ENCODE peak calls at places on chromosomes 3 and 15, in ten cellular contexts. One of them, this sample, is unnamed.

GRCh38 chr3:23254875-23255274 is 51.7 kb downstream of the UBE2E2 start:
- DNase-seq in WTC11: no peak
- DNase-seq in GM20000: no peak
- DNase-seq in astrocyte: no peak
- DNase-seq in hepatocyte: no peak
- DNase-seq in upper lobe of right lung: no peak
- DNase-seq in esophagus muscularis mucosa: no peak
- DNase-seq in heart right ventricle: no peak
- DNase-seq in fibroblast of mammary gland: no peak
- DNase-seq in Peyer's patch: no peak
- DNase-seq in this sample: no peak

GRCh38 chr3:161413127-161413854 is 42.0 kb upstream of the SPTSSB start:
- DNase-seq in WTC11: no peak
- DNase-seq in GM20000: no peak
- DNase-seq in astrocyte: peak; percentile 80
- DNase-seq in hepatocyte: no peak
- DNase-seq in upper lobe of right lung: no peak
- DNase-seq in esophagus muscularis mucosa: no peak
- DNase-seq in heart right ventricle: peak; percentile 54
- DNase-seq in fibroblast of mammary gland: peak; percentile 57
- DNase-seq in Peyer's patch: no peak
- DNase-seq in this sample: no peak

GRCh38 chr3:98573231-98573728 is 20.1 kb downstream of the CPOX start:
- DNase-seq in WTC11: no peak
- DNase-seq in GM20000: no peak
- DNase-seq in astrocyte: no peak
- DNase-seq in hepatocyte: peak; percentile 29
- DNase-seq in upper lobe of right lung: no peak
- DNase-seq in esophagus muscularis mucosa: no peak
- DNase-seq in heart right ventricle: no peak
- DNase-seq in fibroblast of mammary gland: peak; percentile 49
- DNase-seq in Peyer's patch: no peak
- DNase-seq in this sample: no peak

GRCh38 chr3:43867673-43868072 is 176.9 kb downstream of the ABHD5 start:
- DNase-seq in WTC11: no peak
- DNase-seq in GM20000: no peak
- DNase-seq in astrocyte: peak; percentile 36
- DNase-seq in hepatocyte: no peak
- DNase-seq in upper lobe of right lung: no peak
- DNase-seq in esophagus muscularis mucosa: peak; percentile 47
- DNase-seq in heart right ventricle: no peak
- DNase-seq in fibroblast of mammary gland: peak; percentile 88
- DNase-seq in Peyer's patch: no peak
- DNase-seq in this sample: no peak

GRCh38 chr15:84697353-84697990 is 18.5 kb downstream of the SEC11A start:
- DNase-seq in WTC11: no peak
- DNase-seq in GM20000: no peak
- DNase-seq in astrocyte: no peak
- DNase-seq in hepatocyte: no peak
- DNase-seq in upper lobe of right lung: no peak
- DNase-seq in esophagus muscularis mucosa: no peak
- DNase-seq in heart right ventricle: no peak
- DNase-seq in fibroblast of mammary gland: no peak
- DNase-seq in Peyer's patch: no peak
- DNase-seq in this sample: no peak

GRCh38 chr3:181134873-181135272 is 145.3 kb upstream of the DNAJC19 start:
- DNase-seq in WTC11: no peak
- DNase-seq in GM20000: no peak
- DNase-seq in astrocyte: no peak
- DNase-seq in hepatocyte: no peak
- DNase-seq in upper lobe of right lung: no peak
- DNase-seq in esophagus muscularis mucosa: no peak
- DNase-seq in heart right ventricle: no peak
- DNase-seq in fibroblast of mammary gland: no peak
- DNase-seq in Peyer's patch: no peak
- DNase-seq in this sample: no peak

GRCh38 chr15:91456251-91456718 is 356.2 kb downstream of the SV2B start:
- DNase-seq in WTC11: no peak
- DNase-seq in GM20000: no peak
- DNase-seq in astrocyte: peak; percentile 98
- DNase-seq in hepatocyte: no peak
- DNase-seq in upper lobe of right lung: no peak
- DNase-seq in esophagus muscularis mucosa: no peak
- DNase-seq in heart right ventricle: no peak
- DNase-seq in fibroblast of mammary gland: peak; percentile 63
- DNase-seq in Peyer's patch: no peak
- DNase-seq in this sample: no peak

GRCh38 chr15:77623008-77623877 is 9.5 kb downstream of the LINGO1 start:
- DNase-seq in WTC11: peak; percentile 39
- DNase-seq in GM20000: no peak
- DNase-seq in astrocyte: no peak
- DNase-seq in hepatocyte: peak; percentile 49
- DNase-seq in upper lobe of right lung: no peak
- DNase-seq in esophagus muscularis mucosa: no peak
- DNase-seq in heart right ventricle: no peak
- DNase-seq in fibroblast of mammary gland: no peak
- DNase-seq in Peyer's patch: no peak
- DNase-seq in this sample: no peak

GRCh38 chr3:52002768-52003167 is 7.1 kb upstream of the RPL29 start:
- DNase-seq in WTC11: no peak
- DNase-seq in GM20000: no peak
- DNase-seq in astrocyte: no peak
- DNase-seq in hepatocyte: no peak
- DNase-seq in upper lobe of right lung: no peak
- DNase-seq in esophagus muscularis mucosa: no peak
- DNase-seq in heart right ventricle: peak; percentile 2
- DNase-seq in fibroblast of mammary gland: no peak
- DNase-seq in Peyer's patch: no peak
- DNase-seq in this sample: no peak

GRCh38 chr15:31502541-31503229 is 176.1 kb downstream of the KLF13 start:
- DNase-seq in WTC11: no peak
- DNase-seq in GM20000: no peak
- DNase-seq in astrocyte: no peak
- DNase-seq in hepatocyte: no peak
- DNase-seq in upper lobe of right lung: no peak
- DNase-seq in esophagus muscularis mucosa: peak; percentile 86
- DNase-seq in heart right ventricle: no peak
- DNase-seq in fibroblast of mammary gland: no peak
- DNase-seq in Peyer's patch: no peak
- DNase-seq in this sample: no peak

GRCh38 chr15:67109141-67110034 is 44.0 kb downstream of the SMAD3 start:
- DNase-seq in WTC11: no peak
- DNase-seq in GM20000: peak; percentile 48
- DNase-seq in astrocyte: peak; percentile 100
- DNase-seq in hepatocyte: peak; percentile 64
- DNase-seq in upper lobe of right lung: peak; percentile 76
- DNase-seq in esophagus muscularis mucosa: no peak
- DNase-seq in heart right ventricle: peak; percentile 72
- DNase-seq in fibroblast of mammary gland: peak; percentile 99
- DNase-seq in Peyer's patch: peak; percentile 83
- DNase-seq in this sample: peak; percentile 69

DNA sequence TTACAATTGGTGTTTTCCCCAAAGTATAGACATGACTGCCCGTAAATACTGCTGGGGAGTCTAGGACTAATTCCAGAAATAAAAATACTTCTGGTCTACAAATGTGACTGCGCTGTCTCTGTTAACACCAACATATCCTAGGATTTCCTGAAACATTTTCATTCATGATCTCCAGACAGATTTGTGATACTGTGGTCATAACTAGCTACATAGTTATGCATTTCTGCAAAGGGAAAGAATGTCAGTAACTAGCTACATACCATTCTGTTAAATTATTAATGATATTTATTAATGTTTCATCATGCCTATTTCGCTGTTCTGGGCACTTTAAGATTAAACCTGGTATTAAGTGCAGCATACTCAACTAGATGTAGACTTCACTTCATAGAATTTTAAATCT is 33.3 kb downstream of the SETD5 start:
- DNase-seq in WTC11: no peak
- DNase-seq in GM20000: no peak
- DNase-seq in astrocyte: no peak
- DNase-seq in hepatocyte: no peak
- DNase-seq in upper lobe of right lung: no peak
- DNase-seq in esophagus muscularis mucosa: no peak
- DNase-seq in heart right ventricle: no peak
- DNase-seq in fibroblast of mammary gland: no peak
- DNase-seq in Peyer's patch: no peak
- DNase-seq in this sample: no peak
- TF ChIP-seq CTCF in WTC11: no peak
- TF ChIP-seq CTCF in GM20000: no peak
- TF ChIP-seq CTCF in astrocyte: no peak
- TF ChIP-seq CTCF in hepatocyte: no peak
- TF ChIP-seq CTCF in upper lobe of right lung: no peak
- TF ChIP-seq CTCF in esophagus muscularis mucosa: no peak
- TF ChIP-seq CTCF in heart right ventricle: no peak
- TF ChIP-seq CTCF in fibroblast of mammary gland: no peak
- TF ChIP-seq CTCF in Peyer's patch: no peak
- TF ChIP-seq CTCF in this sample: no peak

DNA sequence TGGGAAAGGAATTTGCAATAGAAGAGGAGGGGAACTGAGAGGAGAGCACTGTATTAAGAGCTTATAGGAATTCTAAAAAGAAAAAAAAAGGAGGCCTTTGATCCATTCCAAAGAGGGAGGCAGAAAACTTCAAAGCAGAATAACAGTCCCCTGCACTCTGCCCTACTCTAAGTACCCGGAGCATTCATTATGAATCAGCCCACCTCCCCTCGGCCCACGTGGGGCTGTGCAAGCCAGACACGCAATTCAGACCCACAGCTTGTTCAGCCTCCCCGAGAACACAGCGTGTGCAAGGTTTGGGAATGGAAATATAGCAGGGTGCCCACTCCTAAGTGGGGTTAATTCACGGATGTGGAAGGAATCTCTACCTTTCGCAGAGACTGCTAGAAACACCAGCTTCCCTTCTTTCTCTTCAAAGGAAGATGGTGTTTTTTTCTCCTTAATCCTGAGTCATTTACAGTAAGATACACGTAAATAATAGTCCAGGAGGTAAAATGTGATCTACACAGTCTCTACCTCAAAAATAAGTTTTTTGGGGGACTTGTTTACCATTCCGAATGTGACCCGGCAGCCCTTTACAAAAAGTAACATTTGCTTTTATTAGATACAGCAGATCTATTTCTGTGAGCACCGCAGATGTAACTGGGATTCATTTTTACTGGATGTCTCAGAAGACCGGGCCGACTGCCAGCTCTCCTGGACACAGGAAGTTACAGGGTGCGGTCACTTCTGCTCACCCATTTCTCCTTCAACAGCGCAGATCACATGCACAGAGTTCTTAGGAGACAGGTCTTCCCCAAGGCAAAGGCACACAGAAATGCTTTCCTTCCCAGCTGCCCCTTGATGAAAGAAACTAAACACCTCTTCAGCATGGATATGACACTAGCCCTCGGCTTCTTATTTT is 768.5 kb upstream of the CFAP20DC start:
- DNase-seq in WTC11: no peak
- DNase-seq in GM20000: no peak
- DNase-seq in astrocyte: peak; percentile 98
- DNase-seq in hepatocyte: peak; percentile 52
- DNase-seq in upper lobe of right lung: peak; percentile 69
- DNase-seq in esophagus muscularis mucosa: peak; percentile 94
- DNase-seq in heart right ventricle: peak; percentile 82
- DNase-seq in fibroblast of mammary gland: peak; percentile 97
- DNase-seq in Peyer's patch: no peak
- DNase-seq in this sample: no peak
- TF ChIP-seq CTCF in WTC11: no peak
- TF ChIP-seq CTCF in GM20000: no peak
- TF ChIP-seq CTCF in astrocyte: no peak
- TF ChIP-seq CTCF in hepatocyte: no peak
- TF ChIP-seq CTCF in upper lobe of right lung: no peak
- TF ChIP-seq CTCF in esophagus muscularis mucosa: no peak
- TF ChIP-seq CTCF in heart right ventricle: no peak
- TF ChIP-seq CTCF in fibroblast of mammary gland: no peak
- TF ChIP-seq CTCF in Peyer's patch: no peak
- TF ChIP-seq CTCF in this sample: no peak

DNA sequence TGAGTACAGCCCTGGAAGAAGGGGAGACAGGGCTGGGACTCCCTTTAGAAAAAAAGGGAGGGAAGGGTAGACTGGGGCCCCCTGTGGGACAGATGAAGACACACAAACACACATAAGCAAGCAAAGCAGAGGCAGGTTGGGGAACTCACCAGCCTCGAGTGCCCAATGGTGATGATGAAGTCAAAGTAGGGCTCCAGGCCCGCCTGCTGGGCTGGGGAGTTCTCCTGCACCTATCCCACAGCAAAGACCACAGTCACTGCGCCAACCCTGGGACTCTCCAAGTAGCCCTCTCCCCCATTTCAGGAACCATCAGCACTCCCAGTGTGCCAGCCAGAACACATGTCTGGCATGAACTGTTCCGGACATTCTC is 4.1 kb downstream of the GORASP1 start:
- DNase-seq in WTC11: no peak
- DNase-seq in GM20000: no peak
- DNase-seq in astrocyte: no peak
- DNase-seq in hepatocyte: no peak
- DNase-seq in upper lobe of right lung: no peak
- DNase-seq in esophagus muscularis mucosa: no peak
- DNase-seq in heart right ventricle: no peak
- DNase-seq in fibroblast of mammary gland: no peak
- DNase-seq in Peyer's patch: no peak
- DNase-seq in this sample: peak; percentile 47
- TF ChIP-seq CTCF in WTC11: no peak
- TF ChIP-seq CTCF in GM20000: no peak
- TF ChIP-seq CTCF in astrocyte: no peak
- TF ChIP-seq CTCF in hepatocyte: no peak
- TF ChIP-seq CTCF in upper lobe of right lung: no peak
- TF ChIP-seq CTCF in esophagus muscularis mucosa: no peak
- TF ChIP-seq CTCF in heart right ventricle: no peak
- TF ChIP-seq CTCF in fibroblast of mammary gland: no peak
- TF ChIP-seq CTCF in Peyer's patch: no peak
- TF ChIP-seq CTCF in this sample: no peak

DNA sequence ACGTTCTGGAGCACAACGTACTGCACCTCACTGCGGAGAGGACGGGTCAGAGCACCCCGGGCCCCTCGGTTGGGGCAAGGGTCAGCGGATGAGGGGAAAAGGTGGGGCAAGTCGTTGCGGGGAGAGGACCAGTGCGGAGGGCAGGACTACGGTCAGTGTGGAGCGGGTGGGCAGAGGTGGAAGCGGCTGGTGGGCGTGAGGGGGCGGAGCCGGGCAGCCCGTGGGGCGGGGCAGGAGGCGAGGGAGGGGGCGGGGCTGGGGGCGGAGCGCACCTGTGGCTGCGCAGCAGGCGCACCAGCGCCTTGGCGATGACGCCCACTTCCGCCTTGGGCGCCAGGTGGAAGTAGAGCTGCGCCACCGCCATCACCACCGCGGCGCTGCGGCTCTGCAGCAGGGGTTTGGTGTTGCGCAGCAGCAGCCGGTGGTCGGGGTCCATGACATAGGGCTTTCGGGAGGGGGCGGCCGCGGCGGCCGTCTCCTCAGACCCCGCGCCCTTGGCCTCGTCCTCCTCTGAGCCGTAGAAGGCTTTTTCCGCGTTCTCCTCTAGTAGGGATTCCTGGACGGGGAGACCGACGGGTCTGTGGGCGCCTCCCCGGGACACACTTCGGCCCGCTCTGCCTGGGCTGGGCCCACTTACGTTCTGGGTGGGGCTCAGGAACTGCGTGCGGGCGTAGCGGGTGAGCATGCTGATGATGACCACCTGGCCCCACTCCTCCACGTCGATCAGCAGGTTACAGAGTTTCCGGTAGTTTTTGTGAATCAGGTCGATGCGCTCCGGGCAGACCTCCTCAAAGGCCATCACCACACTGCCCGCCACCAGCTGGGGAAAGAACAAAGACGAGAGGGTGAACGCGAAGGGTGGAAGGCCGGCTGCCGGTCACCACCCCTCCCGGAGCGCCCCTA is 29.2 kb downstream of the AP3B2 start:
- DNase-seq in WTC11: peak; percentile 88
- DNase-seq in GM20000: peak; percentile 87
- DNase-seq in astrocyte: no peak
- DNase-seq in hepatocyte: peak; percentile 93
- DNase-seq in upper lobe of right lung: peak; percentile 91
- DNase-seq in esophagus muscularis mucosa: no peak
- DNase-seq in heart right ventricle: peak; percentile 20
- DNase-seq in fibroblast of mammary gland: no peak
- DNase-seq in Peyer's patch: peak; percentile 71
- DNase-seq in this sample: peak; percentile 87
- TF ChIP-seq CTCF in WTC11: no peak
- TF ChIP-seq CTCF in GM20000: peak; percentile 15
- TF ChIP-seq CTCF in astrocyte: no peak
- TF ChIP-seq CTCF in hepatocyte: peak; percentile 13
- TF ChIP-seq CTCF in upper lobe of right lung: peak; percentile 12
- TF ChIP-seq CTCF in esophagus muscularis mucosa: no peak
- TF ChIP-seq CTCF in heart right ventricle: no peak
- TF ChIP-seq CTCF in fibroblast of mammary gland: no peak
- TF ChIP-seq CTCF in Peyer's patch: no peak
- TF ChIP-seq CTCF in this sample: peak; percentile 26